ENCODE peak calls at places on chromosomes 7 and 10, in seven cellular contexts. V is cardiac septum, E is ascending aorta, A is NCI-H1092, W is IMR-90, Y is D341Med, L is smooth muscle cell of the brain vasculature. Z is an unnamed sample.

GRCh38 chr7:22563621-22564241 is 63.7 kb upstream of the STEAP1B start:
- DNase-seq in A (peak), L (no peak), V (no peak), W (peak), Y (no peak), E (no peak), Z (peak)

GRCh38 chr10:33155720-33156638 is 178.5 kb downstream of the NRP1 start:
- DNase-seq in A (no peak), Y (peak), E (no peak), V (no peak), L (no peak), W (peak), Z (peak)

GRCh38 chr10:13268841-13269240 is 31.0 kb downstream of the PHYH start:
- DNase-seq in A (no peak), E (no peak), W (no peak), V (no peak), Y (no peak), L (no peak), Z (no peak)

GRCh38 chr10:33453081-33453850 is 118.8 kb upstream of the NRP1 start:
- DNase-seq in Y (no peak), A (no peak), W (peak), L (no peak), E (no peak), V (no peak), Z (no peak)

GRCh38 chr10:78211476-78212110 is 177.9 kb downstream of the RPS24 start:
- DNase-seq in L (peak), Y (peak), E (no peak), W (peak), V (no peak), A (peak), Z (peak)

GRCh38 chr10:80288849-80289248 is 609 bp downstream of the MAT1A start:
- DNase-seq in E (no peak), V (no peak), L (no peak), Y (no peak), A (no peak), W (no peak), Z (no peak)

GRCh38 chr7:73966062-73966940 is 61.7 kb upstream of the ELN start:
- DNase-seq in L (no peak), W (no peak), V (no peak), Y (no peak), E (no peak), A (no peak), Z (no peak)

GRCh38 chr10:821322-821721 is 110.2 kb downstream of the LARP4B start:
- DNase-seq in W (peak), V (no peak), L (no peak), Y (no peak), E (no peak), A (no peak), Z (no peak)

GRCh38 chr7:142887282-142888015 is 1.9 kb upstream of the TRPV6 start:
- DNase-seq in L (no peak), W (no peak), E (no peak), V (peak), A (no peak), Y (no peak), Z (no peak)

GRCh38 chr7:88254721-88255120 is 34.9 kb upstream of the SRI start:
- DNase-seq in A (no peak), V (no peak), W (no peak), Y (peak), E (no peak), L (no peak), Z (peak)

GRCh38 chr10:131086511-131086910 is 225.0 kb downstream of the TCERG1L start:
- DNase-seq in A (no peak), E (no peak), L (no peak), W (no peak), V (no peak), Y (no peak), Z (no peak)

GRCh38 chr10:8173243-8173865 is 118.9 kb downstream of the GATA3 start:
- DNase-seq in A (no peak), W (no peak), E (no peak), Y (no peak), V (no peak), L (no peak), Z (no peak)

GRCh38 chr7:107643407-107643806 is 17.2 kb upstream of the SLC26A4 start:
- DNase-seq in L (no peak), A (no peak), Y (no peak), W (peak), E (no peak), V (no peak), Z (no peak)

GRCh38 chr10:18875480-18875879 is 173.1 kb upstream of the MALRD1 start:
- DNase-seq in Y (no peak), A (no peak), E (no peak), V (no peak), W (peak), L (no peak), Z (no peak)

GRCh38 chr10:113914936-113915335 is 60.5 kb downstream of the NHLRC2 start:
- DNase-seq in Y (no peak), W (no peak), V (no peak), A (no peak), L (no peak), E (no peak), Z (no peak)

GRCh38 chr7:157556339-157556944 is 219.6 kb downstream of the DNAJB6 start:
- DNase-seq in A (no peak), W (no peak), L (no peak), E (no peak), V (peak), Y (no peak), Z (no peak)

GRCh38 chr10:23099816-23100215 is 4.4 kb downstream of the MSRB2 start:
- DNase-seq in Y (no peak), W (peak), V (no peak), A (no peak), L (no peak), E (no peak), Z (peak)

GRCh38 chr7:90383879-90384278 is 19.4 kb upstream of the CLDN12 start:
- DNase-seq in W (peak), A (no peak), V (no peak), Y (no peak), E (no peak), L (no peak), Z (no peak)

GRCh38 chr7:149860821-149861727 is 12.7 kb upstream of the ATP6V0E2 start:
- DNase-seq in Y (no peak), A (no peak), E (no peak), L (no peak), W (no peak), V (no peak), Z (peak)

GRCh38 chr10:44363716-44364115 is 21.2 kb downstream of the CXCL12 start:
- DNase-seq in V (no peak), W (no peak), Y (no peak), A (no peak), E (no peak), L (no peak), Z (no peak)

GRCh38 chr10:119205926-119206602 is 1.3 kb upstream of the GRK5 start:
- DNase-seq in L (no peak), W (no peak), E (peak), Y (peak), V (peak), A (no peak), Z (peak)

GRCh38 chr7:94602181-94602580 is 53.8 kb downstream of the SGCE start:
- DNase-seq in L (no peak), Y (no peak), V (no peak), A (no peak), E (no peak), W (no peak), Z (no peak)

GRCh38 chr10:28432210-28432676 is 100.7 kb upstream of the WAC start:
- DNase-seq in L (peak), V (peak), Y (peak), A (peak), E (no peak), W (peak), Z (peak)

GRCh38 chr10:113735913-113736312 is 15.6 kb upstream of the PLEKHS1 start:
- DNase-seq in W (no peak), Y (no peak), E (no peak), A (no peak), V (no peak), L (no peak), Z (peak)

GRCh38 chr10:74178042-74178791 is 27.2 kb downstream of the ADK start:
- DNase-seq in W (no peak), Y (no peak), L (no peak), E (no peak), A (no peak), V (no peak), Z (no peak)

GRCh38 chr10:33781666-33782395 is 447.4 kb upstream of the NRP1 start:
- DNase-seq in A (no peak), V (no peak), Y (no peak), W (no peak), L (no peak), E (no peak), Z (no peak)

GRCh38 chr7:99752354-99752753 is 17.4 kb upstream of the CYP3A7 start:
- DNase-seq in V (no peak), W (peak), A (no peak), L (no peak), Y (no peak), E (no peak), Z (peak)

GRCh38 chr7:156612930-156613329 is 27.6 kb upstream of the RNF32 start:
- DNase-seq in E (no peak), W (no peak), A (no peak), V (no peak), Y (no peak), L (no peak), Z (no peak)

GRCh38 chr7:20219446-20220292 is 2.5 kb upstream of the MACC1 start:
- DNase-seq in E (peak), A (peak), W (peak), V (peak), L (peak), Y (no peak), Z (peak)

Z was measured in DMS53.